ENCODE peak calls at places on chromosomes 3 and 15, in seven cellular contexts. K is HCT116, C is GM12878, J is HepG2, X is SK-N-SH, O is H1, D is K562. E is an unnamed sample.

GRCh38 chr3:130759692-130760338 is 13.2 kb upstream of the PIK3R4 start:
- DNase-seq in K (peak), C (no peak), J (peak), X (peak), O (no peak), D (peak), E (peak)

GRCh38 chr3:13371100-13372075 is 48.7 kb downstream of the NUP210 start:
- DNase-seq in K (no peak), C (no peak), J (no peak), X (no peak), O (no peak), D (no peak), E (no peak)

GRCh38 chr3:23873941-23874340 is 42.8 kb downstream of the NKIRAS1 start:
- DNase-seq in K (no peak), C (no peak), J (no peak), X (no peak), O (no peak), D (no peak), E (no peak)

GRCh38 chr15:63915209-63915887 is 81.6 kb upstream of the HERC1 start:
- DNase-seq in K (no peak), C (no peak), J (no peak), X (no peak), O (no peak), D (no peak), E (no peak)

GRCh38 chr3:66456711-66457173 is 44.1 kb downstream of the LRIG1 start:
- DNase-seq in K (no peak), C (no peak), J (no peak), X (no peak), O (no peak), D (no peak), E (no peak)

GRCh38 chr15:66748320-66748779 is 46.3 kb downstream of the SMAD6 start:
- DNase-seq in K (no peak), C (no peak), J (no peak), X (no peak), O (no peak), D (no peak), E (no peak)

GRCh38 chr15:31435256-31435781 is 108.7 kb downstream of the KLF13 start:
- DNase-seq in K (peak), C (peak), J (peak), X (peak), O (peak), D (peak), E (no peak)

GRCh38 chr3:174377684-174378083 is 481.4 kb upstream of the NAALADL2 start:
- DNase-seq in K (no peak), C (no peak), J (no peak), X (no peak), O (no peak), D (no peak), E (no peak)

GRCh38 chr3:33884204-33884561 is 85.8 kb downstream of the PDCD6IP start:
- DNase-seq in K (no peak), C (no peak), J (peak), X (no peak), O (no peak), D (peak), E (no peak)

GRCh38 chr15:99143655-99144610 is 39.1 kb downstream of the SYNM start:
- DNase-seq in K (no peak), C (no peak), J (peak), X (no peak), O (no peak), D (no peak), E (no peak)

GRCh38 chr3:179181021-179181472 is 32.9 kb downstream of the PIK3CA start:
- DNase-seq in K (no peak), C (no peak), J (no peak), X (no peak), O (no peak), D (peak), E (no peak)

GRCh38 chr3:134651347-134652041 is 672 bp upstream of the KY start:
- DNase-seq in K (no peak), C (no peak), J (no peak), X (no peak), O (no peak), D (no peak), E (no peak)

GRCh38 chr15:82894971-82895520 is 57.5 kb downstream of the HOMER2 start:
- DNase-seq in K (no peak), C (no peak), J (no peak), X (peak), O (peak), D (no peak), E (no peak)

GRCh38 chr3:66413151-66413751 is 87.6 kb downstream of the LRIG1 start:
- DNase-seq in K (no peak), C (no peak), J (no peak), X (no peak), O (no peak), D (no peak), E (no peak)

GRCh38 chr3:138241061-138241460 is 54.0 kb downstream of the ARMC8 start:
- DNase-seq in K (no peak), C (no peak), J (no peak), X (no peak), O (no peak), D (no peak), E (no peak)

GRCh38 chr3:124784686-124785382 is 54.6 kb downstream of the UMPS start:
- DNase-seq in K (no peak), C (peak), J (no peak), X (no peak), O (no peak), D (no peak), E (no peak)

GRCh38 chr15:27990411-27991338 is 108.4 kb downstream of the OCA2 start:
- DNase-seq in K (no peak), C (no peak), J (no peak), X (peak), O (no peak), D (no peak), E (no peak)

GRCh38 chr15:63826513-63826912 is 7.2 kb downstream of the HERC1 start:
- DNase-seq in K (no peak), C (no peak), J (no peak), X (no peak), O (no peak), D (no peak), E (no peak)

GRCh38 chr15:33735143-33735542 is 233.2 kb upstream of the CHRM5 start:
- DNase-seq in K (no peak), C (no peak), J (no peak), X (no peak), O (no peak), D (no peak), E (no peak)

GRCh38 chr3:12662593-12663310 is 1.2 kb downstream of the RAF1 start:
- DNase-seq in K (no peak), C (no peak), J (no peak), X (peak), O (no peak), D (peak), E (no peak)

GRCh38 chr3:72310028-72310987 is 525.4 kb upstream of the PROK2 start:
- DNase-seq in K (no peak), C (peak), J (peak), X (peak), O (no peak), D (peak), E (no peak)

GRCh38 chr3:195236801-195237570 is 34.0 kb downstream of the XXYLT1 start:
- DNase-seq in K (no peak), C (no peak), J (no peak), X (no peak), O (no peak), D (no peak), E (no peak)

GRCh38 chr15:74240002-74240568 is 4.0 kb downstream of the CCDC33 start:
- DNase-seq in K (peak), C (no peak), J (peak), X (peak), O (no peak), D (no peak), E (peak)

GRCh38 chr15:40328176-40328575 is 4.7 kb downstream of the INAFM2 start:
- DNase-seq in K (no peak), C (no peak), J (no peak), X (no peak), O (no peak), D (no peak), E (no peak)

GRCh38 chr3:172357850-172358754 is 90.2 kb downstream of the GHSR start:
- DNase-seq in K (no peak), C (no peak), J (no peak), X (no peak), O (no peak), D (no peak), E (no peak)

GRCh38 chr3:50170689-50171088 is 15.6 kb downstream of the SEMA3F start:
- DNase-seq in K (no peak), C (no peak), J (peak), X (no peak), O (no peak), D (peak), E (no peak)

GRCh38 chr3:41222508-41222907 is 23.2 kb downstream of the CTNNB1 start:
- DNase-seq in K (no peak), C (no peak), J (no peak), X (no peak), O (no peak), D (no peak), E (no peak)

GRCh38 chr3:3015472-3016089 is 94.6 kb downstream of the IL5RA start:
- DNase-seq in K (peak), C (no peak), J (peak), X (peak), O (no peak), D (no peak), E (peak)

GRCh38 chr3:117734431-117734830 is 1024.9 kb downstream of the TUSC7 start:
- DNase-seq in K (no peak), C (no peak), J (no peak), X (no peak), O (no peak), D (no peak), E (no peak)

GRCh38 chr15:74303741-74304309 is 63.6 kb downstream of the CYP11A1 start:
- DNase-seq in K (no peak), C (no peak), J (no peak), X (no peak), O (no peak), D (no peak), E (no peak)

GRCh38 chr3:52493232-52494017 is 1.7 kb upstream of the STAB1 start:
- DNase-seq in K (no peak), C (no peak), J (no peak), X (no peak), O (no peak), D (no peak), E (no peak)

GRCh38 chr3:133038731-133039398 is 674 bp downstream of the TMEM108 start:
- DNase-seq in K (no peak), C (no peak), J (no peak), X (peak), O (peak), D (peak), E (no peak)

GRCh38 chr3:129467934-129468333 is 27.9 kb downstream of the IFT122 start:
- DNase-seq in K (no peak), C (no peak), J (peak), X (no peak), O (no peak), D (no peak), E (no peak)
- TF ChIP-seq CTCF in K (no peak), C (no peak), J (no peak), X (no peak), O (no peak), D (no peak), E (no peak)

DNA sequence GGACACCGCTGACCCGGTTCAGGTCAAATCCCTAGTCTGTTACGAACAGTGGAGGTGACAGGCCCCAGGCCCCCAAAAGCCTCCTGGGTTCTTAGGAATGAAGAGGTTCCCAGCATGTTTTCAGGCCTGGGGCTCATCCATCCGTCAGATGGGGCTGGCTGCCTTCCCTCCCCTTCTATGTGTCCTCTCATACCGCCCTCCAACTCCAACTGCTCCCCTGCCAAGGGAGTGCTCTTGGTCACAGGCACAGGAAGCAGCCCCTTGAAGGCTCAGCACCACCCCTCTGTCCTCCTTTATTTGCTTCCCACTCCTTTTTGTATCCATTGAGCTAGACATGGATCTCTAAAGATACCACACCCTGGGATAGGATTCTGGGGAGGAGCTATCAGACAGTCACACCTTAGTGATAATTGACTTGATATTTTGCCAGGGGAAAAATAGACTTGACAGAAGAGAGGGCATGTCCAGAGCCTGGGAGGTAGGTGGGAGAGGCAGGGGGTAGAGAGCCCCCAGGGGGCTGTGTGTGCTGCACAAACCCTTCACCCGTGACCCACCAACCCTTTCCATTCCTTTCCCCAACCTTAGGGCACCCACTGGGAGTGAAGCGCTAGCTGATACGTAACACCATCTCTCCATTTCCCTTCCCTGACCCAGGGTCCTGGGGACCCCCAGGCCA is 10.7 kb upstream of the CSPG4 start:
- DNase-seq in K (no peak), C (no peak), J (no peak), X (peak), O (no peak), D (no peak), E (no peak)
- TF ChIP-seq SIN3A in K (no peak), C (no peak), J (no peak), X (no peak), O (no peak), D (no peak), E (no peak)

GRCh38 chr15:84901540-84901939 is 17.1 kb downstream of the SLC28A1 start:
- DNase-seq in K (no peak), C (no peak), J (no peak), X (no peak), O (no peak), D (no peak), E (no peak)
- TF ChIP-seq CTCF in K (no peak), C (no peak), J (no peak), X (no peak), O (no peak), D (no peak), E (no peak)

GRCh38 chr3:155956508-155957411 is 86.3 kb downstream of the GMPS start:
- DNase-seq in K (no peak), C (no peak), J (no peak), X (no peak), O (no peak), D (no peak), E (no peak)
- TF ChIP-seq SIN3A in K (no peak), C (no peak), J (no peak), X (no peak), O (no peak), D (no peak), E (no peak)

DNA sequence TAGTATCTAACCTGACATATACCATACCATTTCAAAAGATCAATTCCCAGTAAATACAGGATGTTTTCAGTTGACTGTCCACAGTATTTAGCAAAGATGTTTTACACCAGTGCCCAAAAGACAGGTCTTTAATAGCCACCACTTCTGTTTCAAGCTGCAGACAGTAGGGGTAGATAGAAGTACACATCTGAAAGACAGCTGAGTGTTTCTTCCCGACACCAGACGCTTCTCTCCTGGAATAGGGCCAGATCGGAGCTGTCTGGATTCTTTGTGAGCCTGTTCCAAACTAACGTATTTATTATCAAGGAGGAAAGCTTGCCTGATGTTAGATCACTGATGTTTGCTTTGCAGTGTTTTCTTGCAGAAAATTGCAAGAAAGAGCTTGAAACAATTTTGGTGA is 136.1 kb upstream of the RBMS3 start:
- DNase-seq in K (no peak), C (no peak), J (no peak), X (peak), O (no peak), D (no peak), E (no peak)
- TF ChIP-seq CTCF in K (no peak), C (no peak), J (no peak), X (peak), O (no peak), D (no peak), E (no peak)

DNA sequence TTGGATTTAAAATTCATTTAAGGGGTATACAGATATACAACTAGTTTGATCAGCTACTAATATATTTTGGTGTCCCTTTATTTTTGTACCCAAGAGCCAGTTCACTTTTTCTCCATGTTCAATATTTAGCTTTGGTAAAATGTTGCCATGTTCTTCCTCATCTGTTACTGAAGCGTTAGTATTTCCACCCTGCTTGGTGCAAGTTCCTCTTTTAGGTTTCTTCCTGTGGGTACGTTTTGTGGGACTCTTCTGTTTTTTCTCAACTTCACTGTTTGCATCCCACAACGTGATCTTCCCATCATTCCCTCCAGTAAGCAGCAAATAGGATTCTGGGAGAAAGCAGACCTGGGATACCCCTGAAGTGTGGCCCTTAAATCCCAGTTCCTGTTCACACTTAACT is 14.1 kb downstream of the WDR53 start:
- DNase-seq in K (no peak), C (no peak), J (no peak), X (no peak), O (no peak), D (no peak), E (no peak)
- TF ChIP-seq SIN3A in K (no peak), C (no peak), J (no peak), X (no peak), O (no peak), D (no peak), E (no peak)

GRCh38 chr3:136070953-136071949 is 105.7 kb downstream of the PPP2R3A start:
- DNase-seq in K (no peak), C (no peak), J (no peak), X (no peak), O (no peak), D (no peak), E (no peak)
- TF ChIP-seq CTCF in K (peak), C (no peak), J (peak), X (peak), O (no peak), D (peak), E (peak)

DNA sequence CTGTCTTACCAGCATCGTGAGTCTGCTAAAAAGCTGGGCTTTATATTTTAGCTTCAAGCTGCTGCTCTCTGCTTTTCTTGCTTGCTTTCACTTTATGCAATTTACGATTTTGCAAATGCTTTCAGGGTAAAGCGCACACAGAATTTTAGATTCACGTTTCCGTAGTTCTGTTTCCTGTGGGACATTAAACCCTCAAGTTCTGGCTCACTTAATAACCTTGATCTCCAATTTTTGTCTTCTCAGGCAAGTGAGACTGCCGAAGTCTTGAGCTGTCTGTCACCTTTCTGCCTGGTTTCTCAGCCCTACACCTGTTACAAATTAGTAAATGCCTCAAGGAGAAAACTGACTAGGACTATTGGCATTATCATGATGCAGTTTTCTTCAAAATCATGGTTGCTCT is 170.5 kb upstream of the TGFBR2 start:
- DNase-seq in K (no peak), C (no peak), J (no peak), X (no peak), O (no peak), D (no peak), E (no peak)
- TF ChIP-seq SIN3A in K (no peak), C (no peak), J (no peak), X (no peak), O (no peak), D (no peak), E (no peak)